ENCODE peak calls at places on chromosomes 16 and 17, in eight cellular contexts. F, A, R, N, Q, G, I and O are unnamed samples.

GRCh38 chr16:56425439-56425832 is at the start of gene AMFR:
- DNase-seq in F (peak; percentile 94), A (peak; percentile 80), R (peak; percentile 22), N (peak; percentile 72), Q (peak; percentile 29), G (peak; percentile 66), I (peak; percentile 75), O (peak; percentile 26)

GRCh38 chr17:4080686-4081085 is 62.1 kb downstream of the ZZEF1 start:
- DNase-seq in F (no peak), A (no peak), R (no peak), N (peak; percentile 19), Q (no peak), G (no peak), I (no peak), O (peak; percentile 47)

GRCh38 chr17:9478889-9479288 is 96.7 kb downstream of the STX8 start:
- DNase-seq in F (no peak), A (no peak), R (no peak), N (no peak), Q (no peak), G (no peak), I (no peak), O (no peak)

GRCh38 chr16:76796431-76796830 is 394.6 kb upstream of the MON1B start:
- DNase-seq in F (no peak), A (no peak), R (no peak), N (no peak), Q (no peak), G (no peak), I (no peak), O (no peak)

GRCh38 chr17:56581635-56582605 is 11.6 kb upstream of the NOG start:
- DNase-seq in F (no peak), A (no peak), R (no peak), N (no peak), Q (no peak), G (no peak), I (no peak), O (no peak)

GRCh38 chr17:62740066-62740465 is 68.0 kb downstream of the MARCHF10 start:
- DNase-seq in F (no peak), A (no peak), R (peak; percentile 61), N (no peak), Q (no peak), G (peak; percentile 70), I (no peak), O (no peak)

GRCh38 chr16:30065943-30066881 is 652 bp downstream of the ALDOA start:
- DNase-seq in F (no peak), A (peak; percentile 21), R (no peak), N (peak; percentile 71), Q (no peak), G (no peak), I (no peak), O (peak; percentile 42)

GRCh38 chr17:82365586-82366295 is 5.8 kb upstream of the UTS2R start:
- DNase-seq in F (no peak), A (no peak), R (no peak), N (no peak), Q (no peak), G (no peak), I (no peak), O (no peak)

GRCh38 chr16:4637501-4638166 is 13.0 kb downstream of the MGRN1 start:
- DNase-seq in F (no peak), A (no peak), R (no peak), N (no peak), Q (no peak), G (no peak), I (no peak), O (no peak)

GRCh38 chr16:2160915-2161551 is 5.5 kb downstream of the TRAF7 start:
- DNase-seq in F (peak; percentile 72), A (no peak), R (no peak), N (no peak), Q (no peak), G (no peak), I (no peak), O (no peak)

GRCh38 chr17:72077326-72077960 is 43.4 kb upstream of the SOX9 start:
- DNase-seq in F (no peak), A (no peak), R (no peak), N (peak; percentile 93), Q (peak; percentile 27), G (no peak), I (no peak), O (peak; percentile 82)